ENCODE peak calls at places on chromosomes 6 and 20, in five cellular contexts. H, E, A, Y and W are unnamed samples.
A peak's percentile ranks its signal among the peaks of the same experiment; 100 is the strongest.

GRCh38 chr6:37830225-37830624 is 10.7 kb downstream of the ZFAND3 start:
- DNase-seq in H (no peak), A (no peak), Y (no peak), E (no peak), W (no peak)

GRCh38 chr6:154590770-154591169 is 80.3 kb upstream of the CNKSR3 start:
- DNase-seq in E (no peak), A (no peak), H (no peak), Y (no peak), W (no peak)

GRCh38 chr6:166633732-166634535 is 6.9 kb upstream of the RPS6KA2 start:
- DNase-seq in Y (no peak), A (peak; percentile 87), E (peak; percentile 79), H (no peak), W (no peak)

GRCh38 chr6:26187981-26188635 is 100.9 kb downstream of the HFE start:
- DNase-seq in H (peak; percentile 52), E (peak; percentile 51), Y (no peak), A (peak; percentile 79), W (no peak)

GRCh38 chr6:54876871-54877270 is 30.3 kb downstream of the FAM83B start:
- DNase-seq in E (no peak), A (no peak), H (no peak), Y (no peak), W (no peak)

GRCh38 chr6:46706464-46706863 is 18.8 kb downstream of the TDRD6 start:
- DNase-seq in Y (no peak), H (no peak), E (no peak), A (no peak), W (no peak)

GRCh38 chr20:48632825-48633619 is 194.8 kb downstream of the PREX1 start:
- DNase-seq in H (no peak), Y (no peak), A (no peak), E (no peak), W (no peak)

GRCh38 chr6:166619912-166620311 is 7.1 kb downstream of the RPS6KA2 start:
- DNase-seq in Y (no peak), A (no peak), H (no peak), E (peak; percentile 78), W (no peak)

GRCh38 chr20:34215711-34216381 is 25.4 kb upstream of the ASIP start:
- DNase-seq in A (peak; percentile 84), E (peak; percentile 81), Y (peak; percentile 77), H (peak; percentile 93), W (no peak)

GRCh38 chr6:111573118-111573883 is 32.4 kb downstream of the TRAF3IP2 start:
- DNase-seq in A (no peak), H (peak; percentile 47), E (no peak), Y (no peak), W (no peak)

GRCh38 chr20:21901470-21902275 is 196.2 kb downstream of the PAX1 start:
- DNase-seq in Y (no peak), A (peak; percentile 39), E (no peak), H (no peak), W (no peak)

GRCh38 chr6:81475646-81476045 is 276.8 kb downstream of the TENT5A start:
- DNase-seq in H (no peak), Y (no peak), E (no peak), A (no peak), W (no peak)

GRCh38 chr20:57664924-57665588 is 44.8 kb downstream of the PMEPA1 start:
- DNase-seq in E (no peak), Y (no peak), A (no peak), H (no peak), W (no peak)

GRCh38 chr6:2598867-2599266 is 151.9 kb downstream of the MYLK4 start:
- DNase-seq in A (no peak), E (no peak), H (no peak), Y (no peak), W (no peak)

GRCh38 chr20:1841554-1842140 is 53.6 kb upstream of the SIRPA start:
- DNase-seq in Y (no peak), E (no peak), H (no peak), A (peak; percentile 73), W (no peak)

GRCh38 chr6:52162940-52163908 is 23.0 kb upstream of the IL17A start:
- DNase-seq in A (no peak), E (no peak), Y (peak; percentile 26), H (peak; percentile 11), W (no peak)

GRCh38 chr20:53984354-53984753 is 86.0 kb downstream of the BCAS1 start:
- DNase-seq in A (no peak), E (no peak), Y (no peak), H (no peak), W (no peak)

GRCh38 chr6:5422321-5422915 is 161.1 kb downstream of the FARS2 start:
- DNase-seq in E (peak; percentile 49), A (peak; percentile 38), H (peak; percentile 60), Y (peak; percentile 26), W (no peak)

GRCh38 chr6:108116781-108117426 is 42.4 kb upstream of the OSTM1 start:
- DNase-seq in Y (no peak), E (no peak), H (peak; percentile 58), A (no peak), W (no peak)

GRCh38 chr20:2378893-2379292 is 1.8 kb upstream of the TGM6 start:
- DNase-seq in H (no peak), E (no peak), Y (no peak), A (no peak), W (no peak)

GRCh38 chr6:5442946-5443345 is 181.6 kb downstream of the FARS2 start:
- DNase-seq in A (no peak), H (no peak), E (no peak), Y (no peak), W (no peak)

GRCh38 chr6:49856282-49856681 is 10.1 kb downstream of the CRISP1 start:
- DNase-seq in A (no peak), E (no peak), H (peak; percentile 18), Y (no peak), W (no peak)

GRCh38 chr6:134195164-134195906 is 122.6 kb downstream of the SGK1 start:
- DNase-seq in H (no peak), E (no peak), Y (no peak), A (no peak), W (no peak)

GRCh38 chr20:50270569-50270968 is 79.9 kb downstream of the CEBPB start:
- DNase-seq in A (peak; percentile 54), E (no peak), H (no peak), Y (no peak), W (no peak)

GRCh38 chr20:9068896-9069663 is at the start of gene PLCB4:
- DNase-seq in H (peak; percentile 74), A (no peak), E (peak; percentile 67), Y (peak; percentile 37), W (no peak)

GRCh38 chr20:22763257-22763906 is 179.0 kb upstream of the FOXA2 start:
- DNase-seq in Y (no peak), H (no peak), E (peak; percentile 95), A (no peak), W (no peak)

GRCh38 chr6:106804238-106805016 is 170.1 kb downstream of the CD24 start:
- DNase-seq in E (no peak), H (peak; percentile 37), Y (no peak), A (no peak), W (no peak)

GRCh38 chr6:142292191-142292924 is 9.4 kb upstream of the ADGRG6 start:
- DNase-seq in H (no peak), Y (no peak), A (no peak), E (no peak), W (no peak)

GRCh38 chr20:7765221-7765620 is 175.0 kb downstream of the HAO1 start:
- DNase-seq in H (no peak), E (no peak), A (no peak), Y (no peak), W (no peak)

GRCh38 chr6:38510205-38510604 is 129.5 kb downstream of the BTBD9 start:
- DNase-seq in E (no peak), H (no peak), Y (no peak), A (no peak), W (no peak)

GRCh38 chr6:91566467-91566866 is 979.6 kb upstream of the MAP3K7 start:
- DNase-seq in H (no peak), Y (no peak), E (peak; percentile 43), A (no peak), W (no peak)

GRCh38 chr20:44745560-44746366 is at the start of gene KCNK15:
- DNase-seq in A (no peak), Y (no peak), E (no peak), H (peak; percentile 68), W (no peak)

GRCh38 chr6:111761783-111762312 is 111.4 kb downstream of the FYN start:
- DNase-seq in Y (no peak), A (no peak), E (no peak), H (peak; percentile 15), W (peak; percentile 14)

GRCh38 chr6:144736763-144737162 is 451.6 kb downstream of the UTRN start:
- DNase-seq in H (peak; percentile 13), Y (no peak), A (no peak), E (no peak), W (no peak)

GRCh38 chr6:38443750-38444149 is 196.0 kb downstream of the BTBD9 start:
- DNase-seq in Y (no peak), H (no peak), A (no peak), E (no peak), W (no peak)

GRCh38 chr6:109793793-109794192 is 102.7 kb downstream of the FIG4 start:
- DNase-seq in A (peak; percentile 51), H (no peak), Y (no peak), E (peak; percentile 90), W (no peak)

GRCh38 chr6:33706136-33706725 is 5.3 kb downstream of the UQCC2 start:
- DNase-seq in A (no peak), Y (no peak), H (no peak), E (no peak), W (no peak)

GRCh38 chr6:39420300-39421265 is 98.1 kb upstream of the KCNK16 start:
- DNase-seq in A (no peak), H (no peak), E (no peak), Y (no peak), W (no peak)